ENCODE peak calls at places on chromosomes 1 and 21, in four cellular contexts. I is stomach, M is RWPE1, F is neural crest cell. O is an unnamed sample.

GRCh38 chr1:3283849-3284248 is 170.6 kb upstream of the ARHGEF16 start:
- DNase-seq in M (peak), I (peak), F (peak), O (no peak)

GRCh38 chr1:47617381-47618221 is 179.8 kb downstream of the FOXD2 start:
- DNase-seq in I (no peak), F (no peak), M (no peak), O (no peak)

GRCh38 chr1:192445849-192446489 is 129.2 kb downstream of the RGS21 start:
- DNase-seq in M (peak), F (peak), I (peak), O (no peak)

GRCh38 chr1:167489581-167490340 is 28.6 kb downstream of the CD247 start:
- DNase-seq in I (no peak), F (peak), M (no peak), O (no peak)

GRCh38 chr21:42671778-42672593 is 18.6 kb downstream of the PDE9A start:
- DNase-seq in I (no peak), F (no peak), M (no peak), O (no peak)

GRCh38 chr1:231871878-231872277 is 245.3 kb downstream of the DISC1 start:
- DNase-seq in I (no peak), M (no peak), F (no peak), O (no peak)

GRCh38 chr1:244010599-244011211 is 40.4 kb upstream of the ZBTB18 start:
- DNase-seq in I (no peak), F (no peak), M (no peak), O (no peak)

GRCh38 chr1:93081716-93082115 is 2.6 kb downstream of the MTF2 start:
- DNase-seq in I (no peak), M (peak), F (no peak), O (no peak)

GRCh38 chr1:184160942-184161698 is 109.6 kb downstream of the TSEN15 start:
- DNase-seq in F (no peak), M (no peak), I (no peak), O (no peak)

GRCh38 chr1:19044975-19045831 is 88.7 kb upstream of the IFFO2 start:
- DNase-seq in M (no peak), I (no peak), F (no peak), O (peak)

GRCh38 chr21:45965084-45965826 is 16.3 kb upstream of the COL6A1 start:
- DNase-seq in I (no peak), M (no peak), F (no peak), O (no peak)

DNA sequence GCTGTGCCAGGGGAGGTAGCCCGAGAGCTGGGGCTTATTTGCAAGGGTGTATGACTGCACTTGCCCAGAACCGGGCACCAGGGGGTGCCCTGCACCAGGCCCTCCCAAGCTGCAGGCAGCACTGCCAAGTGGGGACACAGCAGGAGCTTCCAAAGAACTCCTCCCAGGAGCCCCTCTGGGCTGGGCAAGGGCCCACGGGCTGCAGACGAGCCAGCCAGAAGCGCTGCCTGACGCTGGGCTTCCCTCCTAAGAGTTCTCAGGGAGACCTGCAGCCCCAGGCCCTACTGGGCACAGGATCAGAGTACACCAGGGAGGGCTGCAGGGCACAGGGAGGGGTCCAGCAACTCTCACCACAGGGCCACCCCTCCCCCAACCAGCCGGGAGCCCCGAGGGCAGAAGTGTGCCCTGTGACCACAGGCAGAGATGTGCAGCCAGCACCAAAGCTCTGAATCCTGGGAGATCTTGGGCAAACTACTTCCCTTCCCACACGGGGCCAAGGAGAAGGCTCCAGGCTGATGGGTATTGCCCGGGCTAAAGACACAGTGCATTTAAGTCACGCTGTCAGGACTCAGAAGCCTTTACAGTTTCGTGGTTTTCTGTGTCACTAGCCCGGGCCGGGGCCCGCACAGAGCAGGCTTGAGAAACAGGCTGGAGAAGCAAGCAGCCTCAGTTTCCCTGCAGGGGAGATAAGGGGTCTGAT is 63.4 kb downstream of the KCNAB2 start:
- DNase-seq in M (peak), F (no peak), I (no peak), O (peak)
- TF ChIP-seq CTCF in M (peak), F (peak), I (peak), O (peak)

GRCh38 chr1:206633708-206634121 is 1.6 kb upstream of the DYRK3 start:
- DNase-seq in M (peak), I (no peak), F (no peak), O (no peak)
- TF ChIP-seq CTCF in M (no peak), I (no peak), F (no peak), O (no peak)

GRCh38 chr1:228867093-228867950 is 132.0 kb downstream of the RHOU start:
- DNase-seq in F (no peak), M (no peak), I (peak), O (no peak)
- TF ChIP-seq CTCF in F (no peak), M (no peak), I (no peak), O (no peak)

GRCh38 chr1:195948123-195948895 is 659.9 kb downstream of the KCNT2 start:
- DNase-seq in F (no peak), I (no peak), M (no peak), O (no peak)
- TF ChIP-seq CTCF in F (no peak), I (no peak), M (no peak), O (no peak)

DNA sequence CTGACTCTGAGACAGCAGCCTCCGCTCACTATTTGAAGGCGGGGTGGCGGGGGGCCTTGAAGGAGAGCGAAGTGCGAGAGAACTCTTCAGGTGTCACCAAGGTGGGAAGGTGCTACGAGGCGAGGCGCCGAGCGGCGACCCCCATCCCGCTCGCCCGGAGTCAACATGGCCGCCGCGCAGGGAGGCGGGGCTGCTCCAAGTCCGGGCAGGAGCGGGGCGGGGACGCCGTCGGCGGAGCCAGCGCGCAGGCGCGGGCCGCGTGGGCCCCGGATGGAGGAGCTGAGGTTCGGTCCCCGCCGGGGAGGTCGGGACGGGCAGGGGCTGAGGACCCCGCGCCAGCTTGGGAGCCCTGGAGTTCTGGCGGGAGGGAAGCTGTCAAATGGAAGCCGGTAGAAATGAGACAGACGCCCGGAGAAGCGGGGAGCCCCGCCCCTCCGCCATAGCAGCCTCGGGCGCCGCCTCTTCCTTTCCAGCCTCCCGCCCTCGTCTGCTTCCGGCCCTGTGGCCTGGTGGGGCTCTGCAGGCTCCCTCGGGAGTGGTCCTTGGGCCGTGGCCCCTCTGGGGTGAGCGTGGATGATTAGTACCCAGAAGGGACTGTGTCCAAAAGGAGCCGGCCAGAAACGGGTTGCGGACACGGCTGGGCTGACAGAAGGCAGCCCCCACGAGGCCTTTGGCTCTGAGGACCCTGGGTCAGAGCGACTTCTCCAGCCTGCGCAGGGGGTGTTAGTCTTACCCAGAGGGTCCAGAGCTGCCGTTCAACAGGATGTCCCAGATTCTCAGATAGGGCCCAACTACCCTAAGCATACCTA is at the start of gene PIGV:
- DNase-seq in I (peak), M (peak), F (peak), O (peak)
- TF ChIP-seq CTCF in I (no peak), M (no peak), F (peak), O (peak)